ENCODE peak calls at places on chromosomes 12 and 14, in six cellular contexts. One of them, this sample, is unnamed.

GRCh38 chr12:104761091-104761490 is 197.0 kb downstream of the SLC41A2 start:
- DNase-seq in neuronal stem cell: no peak
- DNase-seq in IMR-90: no peak
- DNase-seq in mesenchymal stem cell: no peak
- DNase-seq in H9: peak
- DNase-seq in H1: peak
- DNase-seq in this sample: no peak

GRCh38 chr12:43444940-43445564 is 107.0 kb downstream of the ADAMTS20 start:
- DNase-seq in neuronal stem cell: peak
- DNase-seq in IMR-90: peak
- DNase-seq in mesenchymal stem cell: peak
- DNase-seq in H9: peak
- DNase-seq in H1: peak
- DNase-seq in this sample: peak

GRCh38 chr14:74085828-74086227 is 1.1 kb downstream of the LIN52 start:
- DNase-seq in neuronal stem cell: no peak
- DNase-seq in IMR-90: no peak
- DNase-seq in mesenchymal stem cell: no peak
- DNase-seq in H9: no peak
- DNase-seq in H1: no peak
- DNase-seq in this sample: no peak

GRCh38 chr12:14567311-14568195 is at the start of gene PLBD1:
- DNase-seq in neuronal stem cell: peak
- DNase-seq in IMR-90: no peak
- DNase-seq in mesenchymal stem cell: peak
- DNase-seq in H9: peak
- DNase-seq in H1: peak
- DNase-seq in this sample: peak

GRCh38 chr14:65910108-65910507 is 497.6 kb downstream of the FUT8 start:
- DNase-seq in neuronal stem cell: no peak
- DNase-seq in IMR-90: peak
- DNase-seq in mesenchymal stem cell: peak
- DNase-seq in H9: no peak
- DNase-seq in H1: no peak
- DNase-seq in this sample: no peak

GRCh38 chr14:42140001-42140400 is 533.3 kb downstream of the LRFN5 start:
- DNase-seq in neuronal stem cell: no peak
- DNase-seq in IMR-90: peak
- DNase-seq in mesenchymal stem cell: peak
- DNase-seq in H9: no peak
- DNase-seq in H1: no peak
- DNase-seq in this sample: no peak

GRCh38 chr12:77734489-77734888 is 96.2 kb upstream of the NAV3 start:
- DNase-seq in neuronal stem cell: no peak
- DNase-seq in IMR-90: peak
- DNase-seq in mesenchymal stem cell: peak
- DNase-seq in H9: no peak
- DNase-seq in H1: no peak
- DNase-seq in this sample: no peak

GRCh38 chr12:88579572-88579940 is 715 bp downstream of the KITLG start:
- DNase-seq in neuronal stem cell: no peak
- DNase-seq in IMR-90: no peak
- DNase-seq in mesenchymal stem cell: peak
- DNase-seq in H9: no peak
- DNase-seq in H1: peak
- DNase-seq in this sample: peak

GRCh38 chr14:63214417-63215196 is 10.4 kb downstream of the RHOJ start:
- DNase-seq in neuronal stem cell: no peak
- DNase-seq in IMR-90: no peak
- DNase-seq in mesenchymal stem cell: no peak
- DNase-seq in H9: no peak
- DNase-seq in H1: no peak
- DNase-seq in this sample: no peak

DNA sequence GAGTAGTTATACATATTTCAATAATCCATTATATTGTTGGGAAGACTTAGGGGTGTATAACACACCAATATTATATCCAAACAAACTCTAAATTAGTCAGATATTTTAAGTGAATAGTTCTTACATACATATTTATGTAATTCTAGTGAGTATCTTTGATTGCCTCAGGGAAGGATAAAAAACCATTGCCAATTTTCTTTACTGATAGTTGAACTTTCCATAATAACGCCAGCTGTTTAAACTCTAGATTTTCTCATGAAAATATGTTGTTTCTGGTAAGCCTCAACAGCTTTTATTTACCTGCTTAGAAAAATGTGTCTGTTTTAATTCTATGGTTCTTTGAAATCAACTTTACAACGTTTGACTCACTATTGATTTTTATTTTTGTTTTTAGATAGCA is 959.6 kb upstream of the NOVA1 start:
- DNase-seq in neuronal stem cell: no peak
- DNase-seq in IMR-90: no peak
- DNase-seq in mesenchymal stem cell: no peak
- DNase-seq in H9: no peak
- DNase-seq in H1: no peak
- DNase-seq in this sample: no peak
- H3K14ac ChIP-seq in neuronal stem cell: no peak
- H3K14ac ChIP-seq in IMR-90: no peak
- H3K14ac ChIP-seq in mesenchymal stem cell: no peak
- H3K14ac ChIP-seq in H9: no peak
- H3K14ac ChIP-seq in H1: no peak
- H3K14ac ChIP-seq in this sample: no peak

GRCh38 chr14:40115583-40115982 is 683.4 kb upstream of the FBXO33 start:
- DNase-seq in neuronal stem cell: no peak
- DNase-seq in IMR-90: no peak
- DNase-seq in mesenchymal stem cell: no peak
- DNase-seq in H9: no peak
- DNase-seq in H1: no peak
- DNase-seq in this sample: no peak

GRCh38 chr14:40122978-40123648 is 690.9 kb upstream of the FBXO33 start:
- DNase-seq in neuronal stem cell: no peak
- DNase-seq in IMR-90: no peak
- DNase-seq in mesenchymal stem cell: peak
- DNase-seq in H9: no peak
- DNase-seq in H1: no peak
- DNase-seq in this sample: no peak

GRCh38 chr14:40123816-40124215 is 691.6 kb upstream of the FBXO33 start:
- DNase-seq in neuronal stem cell: no peak
- DNase-seq in IMR-90: no peak
- DNase-seq in mesenchymal stem cell: no peak
- DNase-seq in H9: no peak
- DNase-seq in H1: no peak
- DNase-seq in this sample: no peak

GRCh38 chr14:40119321-40119720 is 687.1 kb upstream of the FBXO33 start:
- DNase-seq in neuronal stem cell: no peak
- DNase-seq in IMR-90: no peak
- DNase-seq in mesenchymal stem cell: no peak
- DNase-seq in H9: no peak
- DNase-seq in H1: no peak
- DNase-seq in this sample: no peak

DNA sequence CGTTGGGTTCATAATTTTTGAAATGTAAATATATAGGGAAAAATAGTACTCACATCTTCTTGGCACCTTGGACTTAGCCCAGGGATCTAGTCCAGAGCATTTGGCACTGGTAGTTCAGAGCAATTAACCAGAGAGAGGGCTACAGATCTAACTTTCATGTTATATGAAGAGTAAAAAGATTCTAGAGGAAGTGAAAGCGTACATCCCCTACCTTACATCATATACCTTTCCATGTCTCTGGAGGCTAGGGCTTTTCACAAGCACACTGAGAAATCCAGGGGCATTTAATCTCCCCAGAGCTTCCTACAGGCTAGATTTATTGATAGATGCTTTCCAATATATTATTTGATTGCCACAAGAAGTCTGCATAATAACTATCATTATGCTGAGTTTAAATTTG is 687.5 kb upstream of the FBXO33 start:
- DNase-seq in neuronal stem cell: no peak
- DNase-seq in IMR-90: no peak
- DNase-seq in mesenchymal stem cell: no peak
- DNase-seq in H9: no peak
- DNase-seq in H1: no peak
- DNase-seq in this sample: no peak
- H3K4ac ChIP-seq in neuronal stem cell: no peak
- H3K4ac ChIP-seq in IMR-90: no peak
- H3K4ac ChIP-seq in mesenchymal stem cell: no peak
- H3K4ac ChIP-seq in H9: no peak
- H3K4ac ChIP-seq in H1: no peak
- H3K4ac ChIP-seq in this sample: no peak

GRCh38 chr14:35365130-35366047 is 39.2 kb downstream of the NFKBIA start:
- DNase-seq in neuronal stem cell: no peak
- DNase-seq in IMR-90: peak
- DNase-seq in mesenchymal stem cell: peak
- DNase-seq in H9: no peak
- DNase-seq in H1: no peak
- DNase-seq in this sample: peak

GRCh38 chr14:35366048-35366428 is 38.5 kb downstream of the NFKBIA start:
- DNase-seq in neuronal stem cell: no peak
- DNase-seq in IMR-90: peak
- DNase-seq in mesenchymal stem cell: peak
- DNase-seq in H9: no peak
- DNase-seq in H1: no peak
- DNase-seq in this sample: peak

GRCh38 chr14:35362441-35362840 is 42.1 kb downstream of the NFKBIA start:
- DNase-seq in neuronal stem cell: no peak
- DNase-seq in IMR-90: no peak
- DNase-seq in mesenchymal stem cell: peak
- DNase-seq in H9: no peak
- DNase-seq in H1: no peak
- DNase-seq in this sample: no peak

GRCh38 chr14:35361141-35361480 is 43.4 kb downstream of the NFKBIA start:
- DNase-seq in neuronal stem cell: no peak
- DNase-seq in IMR-90: no peak
- DNase-seq in mesenchymal stem cell: no peak
- DNase-seq in H9: no peak
- DNase-seq in H1: no peak
- DNase-seq in this sample: no peak

GRCh38 chr14:35362911-35363374 is 41.6 kb downstream of the NFKBIA start:
- DNase-seq in neuronal stem cell: no peak
- DNase-seq in IMR-90: peak
- DNase-seq in mesenchymal stem cell: peak
- DNase-seq in H9: no peak
- DNase-seq in H1: no peak
- DNase-seq in this sample: no peak
- H3K14ac ChIP-seq in neuronal stem cell: no peak
- H3K14ac ChIP-seq in IMR-90: peak
- H3K14ac ChIP-seq in mesenchymal stem cell: no peak
- H3K14ac ChIP-seq in H9: no peak
- H3K14ac ChIP-seq in H1: no peak
- H3K14ac ChIP-seq in this sample: no peak

GRCh38 chr14:69093551-69094421 is 59.1 kb downstream of the DCAF5 start:
- DNase-seq in neuronal stem cell: no peak
- DNase-seq in IMR-90: peak
- DNase-seq in mesenchymal stem cell: peak
- DNase-seq in H9: no peak
- DNase-seq in H1: no peak
- DNase-seq in this sample: peak
- H3K4ac ChIP-seq in neuronal stem cell: no peak
- H3K4ac ChIP-seq in IMR-90: peak
- H3K4ac ChIP-seq in mesenchymal stem cell: no peak
- H3K4ac ChIP-seq in H9: no peak
- H3K4ac ChIP-seq in H1: no peak
- H3K4ac ChIP-seq in this sample: peak

DNA sequence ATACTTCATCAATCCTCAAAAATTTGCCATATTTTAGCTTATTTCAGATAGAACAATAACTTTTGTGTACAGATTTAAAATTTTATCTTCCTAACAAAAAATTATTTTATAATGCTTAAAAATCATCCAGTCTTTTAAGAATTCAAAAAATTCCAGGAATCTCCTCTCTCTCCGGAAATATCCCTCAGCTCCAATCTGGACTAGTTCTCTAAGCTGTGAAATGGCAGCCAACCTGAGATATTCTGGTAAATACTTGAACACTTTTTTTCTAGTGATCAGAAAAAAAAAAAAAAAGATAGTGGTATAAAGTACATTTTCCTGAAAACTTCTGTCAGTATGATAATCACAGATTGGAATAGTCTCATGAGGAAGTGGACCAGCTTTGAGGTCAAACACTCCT is 57.6 kb downstream of the SSPN start:
- DNase-seq in neuronal stem cell: no peak
- DNase-seq in IMR-90: no peak
- DNase-seq in mesenchymal stem cell: no peak
- DNase-seq in H9: no peak
- DNase-seq in H1: no peak
- DNase-seq in this sample: no peak
- H3K14ac ChIP-seq in neuronal stem cell: no peak
- H3K14ac ChIP-seq in IMR-90: no peak
- H3K14ac ChIP-seq in mesenchymal stem cell: no peak
- H3K14ac ChIP-seq in H9: no peak
- H3K14ac ChIP-seq in H1: no peak
- H3K14ac ChIP-seq in this sample: no peak

GRCh38 chr12:4134833-4135597 is 138.5 kb upstream of the CCND2 start:
- DNase-seq in neuronal stem cell: no peak
- DNase-seq in IMR-90: no peak
- DNase-seq in mesenchymal stem cell: no peak
- DNase-seq in H9: peak
- DNase-seq in H1: peak
- DNase-seq in this sample: no peak
- H3K4ac ChIP-seq in neuronal stem cell: no peak
- H3K4ac ChIP-seq in IMR-90: no peak
- H3K4ac ChIP-seq in mesenchymal stem cell: no peak
- H3K4ac ChIP-seq in H9: no peak
- H3K4ac ChIP-seq in H1: peak
- H3K4ac ChIP-seq in this sample: no peak

DNA sequence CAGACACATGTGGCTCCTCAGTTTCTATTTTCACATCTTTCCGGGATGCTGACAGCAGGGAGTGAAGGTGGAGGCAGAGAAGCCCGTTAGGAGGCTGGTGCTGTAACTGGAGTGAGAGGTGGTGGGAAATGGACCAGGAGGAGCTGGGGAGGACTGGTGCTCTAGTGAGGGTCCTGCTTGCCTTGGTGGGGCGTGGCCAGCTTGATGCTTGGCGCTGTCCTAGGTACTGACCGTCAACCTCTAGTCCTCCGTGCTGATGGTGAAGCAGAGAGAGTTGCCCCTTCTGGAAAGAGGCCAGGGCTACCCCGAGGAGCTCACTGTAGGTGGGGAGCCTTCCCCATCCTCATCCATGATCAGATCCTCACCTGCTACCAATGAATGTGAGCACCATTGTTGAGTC is 1.4 kb downstream of the TRMT61A start:
- DNase-seq in neuronal stem cell: no peak
- DNase-seq in IMR-90: peak
- DNase-seq in mesenchymal stem cell: peak
- DNase-seq in H9: peak
- DNase-seq in H1: peak
- DNase-seq in this sample: no peak
- H3K14ac ChIP-seq in neuronal stem cell: no peak
- H3K14ac ChIP-seq in IMR-90: no peak
- H3K14ac ChIP-seq in mesenchymal stem cell: no peak
- H3K14ac ChIP-seq in H9: no peak
- H3K14ac ChIP-seq in H1: no peak
- H3K14ac ChIP-seq in this sample: no peak

GRCh38 chr14:55139696-55140509 is 10.9 kb downstream of the LGALS3 start:
- DNase-seq in neuronal stem cell: no peak
- DNase-seq in IMR-90: no peak
- DNase-seq in mesenchymal stem cell: no peak
- DNase-seq in H9: no peak
- DNase-seq in H1: no peak
- DNase-seq in this sample: no peak
- H3K4ac ChIP-seq in neuronal stem cell: no peak
- H3K4ac ChIP-seq in IMR-90: no peak
- H3K4ac ChIP-seq in mesenchymal stem cell: no peak
- H3K4ac ChIP-seq in H9: no peak
- H3K4ac ChIP-seq in H1: no peak
- H3K4ac ChIP-seq in this sample: no peak